ENCODE peak calls at places on chromosomes 1 and 21, in seven cellular contexts. Y is thyroid gland, H is neural progenitor cell, Q is GM10248, P is upper lobe of right lung, W is progenitor cell of endocrine pancreas, D is heart left ventricle. M is an unnamed sample.

GRCh38 chr1:10788592-10789006 is 7.8 kb downstream of the CASZ1 start:
- DNase-seq in Y (peak; percentile 56), H (peak; percentile 73), Q (no peak), P (peak; percentile 73), W (no peak), D (peak; percentile 82), M (no peak)

GRCh38 chr1:64745181-64745985 is 508 bp downstream of the RAVER2 start:
- DNase-seq in Y (no peak), H (peak; percentile 26), Q (peak; percentile 17), P (peak; percentile 64), W (peak; percentile 14), D (peak; percentile 60), M (peak; percentile 57)

GRCh38 chr1:240497908-240498307 is 114.0 kb downstream of the GREM2 start:
- DNase-seq in Y (no peak), H (no peak), Q (no peak), P (no peak), W (no peak), D (no peak), M (no peak)

GRCh38 chr1:156583821-156584622 is 4.5 kb downstream of the TTC24 start:
- DNase-seq in Y (peak; percentile 78), H (peak; percentile 86), Q (peak; percentile 85), P (no peak), W (peak; percentile 55), D (no peak), M (peak; percentile 93)

GRCh38 chr1:50105430-50105829 is 3.3 kb upstream of the ELAVL4 start:
- DNase-seq in Y (no peak), H (no peak), Q (no peak), P (no peak), W (no peak), D (no peak), M (no peak)

GRCh38 chr1:231958448-231958847 is 331.9 kb downstream of the DISC1 start:
- DNase-seq in Y (no peak), H (no peak), Q (no peak), P (no peak), W (no peak), D (no peak), M (no peak)

GRCh38 chr1:245704765-245705164 is 550.0 kb downstream of the KIF26B start:
- DNase-seq in Y (no peak), H (no peak), Q (no peak), P (no peak), W (no peak), D (no peak), M (no peak)

GRCh38 chr1:117096871-117097842 is 24.4 kb downstream of the TRIM45 start:
- DNase-seq in Y (no peak), H (no peak), Q (no peak), P (no peak), W (no peak), D (no peak), M (no peak)

GRCh38 chr21:39180429-39181019 is 2.7 kb downstream of the PSMG1 start:
- DNase-seq in Y (no peak), H (no peak), Q (no peak), P (no peak), W (no peak), D (no peak), M (no peak)

GRCh38 chr1:12159826-12160225 is 7.0 kb upstream of the TNFRSF1B start:
- DNase-seq in Y (no peak), H (no peak), Q (no peak), P (no peak), W (no peak), D (peak; percentile 51), M (no peak)

GRCh38 chr21:43667191-43667904 is 8.0 kb downstream of the RRP1B start:
- DNase-seq in Y (peak; percentile 63), H (no peak), Q (no peak), P (no peak), W (no peak), D (no peak), M (no peak)

GRCh38 chr1:223827193-223827663 is 18.5 kb downstream of the TP53BP2 start:
- DNase-seq in Y (no peak), H (no peak), Q (no peak), P (no peak), W (no peak), D (no peak), M (no peak)

GRCh38 chr1:223825767-223826461 is 19.8 kb downstream of the TP53BP2 start:
- DNase-seq in Y (peak; percentile 19), H (no peak), Q (no peak), P (no peak), W (no peak), D (no peak), M (no peak)

GRCh38 chr1:223829678-223830077 is 16.1 kb downstream of the TP53BP2 start:
- DNase-seq in Y (no peak), H (no peak), Q (no peak), P (no peak), W (no peak), D (no peak), M (no peak)

GRCh38 chr1:223824712-223825111 is 21.0 kb downstream of the TP53BP2 start:
- DNase-seq in Y (no peak), H (no peak), Q (no peak), P (no peak), W (no peak), D (no peak), M (no peak)

DNA sequence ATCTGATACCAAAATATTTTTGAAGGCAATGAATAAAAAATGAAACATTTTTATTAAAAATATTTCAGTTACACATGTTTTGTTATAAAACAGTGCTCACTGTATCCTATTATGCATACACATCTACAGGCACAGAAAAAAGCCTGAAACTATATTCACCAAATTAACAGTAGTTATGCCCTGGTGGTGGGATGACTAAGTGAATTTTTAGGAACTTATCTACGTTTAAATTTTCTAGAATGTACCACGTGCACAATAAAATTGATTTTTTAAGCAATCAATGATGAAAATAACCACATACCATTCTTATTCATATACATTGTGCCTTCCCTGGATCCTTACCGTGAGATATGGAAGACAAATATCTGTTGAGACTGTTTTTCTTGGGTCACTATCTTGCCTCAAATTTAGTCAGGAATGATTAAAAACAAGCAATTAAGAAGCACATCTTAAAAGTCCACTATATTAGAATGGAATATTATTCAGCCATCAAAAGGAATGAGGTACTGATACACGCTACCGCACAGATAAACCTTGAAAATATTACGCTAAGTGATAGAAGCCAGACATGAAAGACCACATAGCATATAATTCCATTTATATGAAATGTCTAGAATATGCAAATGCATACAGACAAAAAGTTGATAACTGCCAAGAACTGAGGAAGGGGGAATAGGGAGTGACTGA is 17.4 kb downstream of the TP53BP2 start:
- DNase-seq in Y (no peak), H (no peak), Q (no peak), P (no peak), W (no peak), D (no peak), M (no peak)
- TF ChIP-seq CTCF in Y (no peak), H (no peak), Q (no peak), P (no peak), W (no peak), D (no peak), M (no peak)

DNA sequence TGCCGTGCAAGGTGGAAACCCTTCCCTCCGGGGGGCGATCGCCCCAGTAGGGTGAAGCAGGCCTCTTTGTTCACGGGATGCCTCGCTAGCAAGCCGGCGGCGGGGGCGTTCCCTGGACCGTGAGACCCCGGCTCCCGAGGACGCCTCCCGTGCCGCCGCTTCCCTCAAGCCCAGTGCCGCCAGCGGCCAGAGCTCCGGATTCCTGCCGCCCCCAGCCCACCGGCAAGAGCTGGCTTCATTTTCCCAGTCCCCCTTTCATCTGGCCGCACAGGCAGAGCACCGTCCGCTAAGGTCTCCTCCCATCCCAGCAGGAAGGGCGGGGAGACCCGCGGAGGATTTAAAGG is 16.3 kb downstream of the IER5 start:
- DNase-seq in Y (peak; percentile 40), H (peak; percentile 91), Q (no peak), P (peak; percentile 79), W (peak; percentile 47), D (peak; percentile 74), M (peak; percentile 41)
- TF ChIP-seq CTCF in Y (peak; percentile 13), H (peak; percentile 19), Q (no peak), P (no peak), W (peak; percentile 45), D (no peak), M (peak; percentile 11)

GRCh38 chr1:26761217-26761616 is 26.5 kb upstream of the PIGV start:
- DNase-seq in Y (no peak), H (no peak), Q (no peak), P (no peak), W (no peak), D (no peak), M (no peak)
- TF ChIP-seq CTCF in Y (no peak), H (peak; percentile 25), Q (no peak), P (peak; percentile 12), W (peak; percentile 31), D (no peak), M (no peak)

GRCh38 chr1:40625476-40626382 is 39.8 kb downstream of the RIMS3 start:
- DNase-seq in Y (peak; percentile 56), H (no peak), Q (no peak), P (no peak), W (no peak), D (no peak), M (no peak)
- TF ChIP-seq CTCF in Y (no peak), H (no peak), Q (no peak), P (no peak), W (no peak), D (no peak), M (no peak)

GRCh38 chr1:3761296-3762010 is 9.2 kb downstream of the CCDC27 start:
- DNase-seq in Y (no peak), H (no peak), Q (no peak), P (no peak), W (no peak), D (no peak), M (no peak)

GRCh38 chr1:3759800-3760199 is 7.5 kb downstream of the CCDC27 start:
- DNase-seq in Y (no peak), H (no peak), Q (no peak), P (no peak), W (no peak), D (no peak), M (no peak)

GRCh38 chr1:3753656-3754454 is 1.6 kb downstream of the CCDC27 start:
- DNase-seq in Y (no peak), H (no peak), Q (no peak), P (no peak), W (no peak), D (peak; percentile 37), M (no peak)

GRCh38 chr1:3752400-3752945 is at the start of gene CCDC27:
- DNase-seq in Y (no peak), H (no peak), Q (no peak), P (no peak), W (no peak), D (peak; percentile 56), M (no peak)

GRCh38 chr1:3756394-3756793 is 4.1 kb downstream of the CCDC27 start:
- DNase-seq in Y (no peak), H (no peak), Q (no peak), P (no peak), W (no peak), D (no peak), M (no peak)
- TF ChIP-seq CTCF in Y (no peak), H (no peak), Q (no peak), P (no peak), W (no peak), D (no peak), M (no peak)